ENCODE peak calls at places on chromosomes 2 and 18, in four cellular contexts. K is fibroblast of pulmonary artery, N is stromal cell of bone marrow, X is H9. Q is an unnamed sample.

GRCh38 chr2:201500534-201500933 is 49.0 kb downstream of the STRADB start:
- DNase-seq in X (no peak), N (peak; percentile 11), K (peak; percentile 25), Q (no peak)

GRCh38 chr2:113124181-113124961 is 3.0 kb upstream of the IL1RN start:
- DNase-seq in K (peak; percentile 39), N (no peak), X (no peak), Q (no peak)

GRCh38 chr2:84838434-84839145 is 42.3 kb downstream of the TRABD2A start:
- DNase-seq in K (no peak), X (no peak), N (no peak), Q (no peak)

GRCh38 chr2:202432776-202433175 is 56.6 kb downstream of the BMPR2 start:
- DNase-seq in N (no peak), K (no peak), X (no peak), Q (no peak)

GRCh38 chr2:170396799-170397459 is 219.0 kb downstream of the MYO3B start:
- DNase-seq in N (no peak), X (no peak), K (peak; percentile 20), Q (no peak)

GRCh38 chr2:240629419-240629967 is 4.2 kb downstream of the GPR35 start:
- DNase-seq in N (no peak), K (no peak), X (peak; percentile 15), Q (no peak)

GRCh38 chr2:237692601-237693079 is 65.3 kb downstream of the LRRFIP1 start:
- DNase-seq in K (no peak), X (peak; percentile 51), N (no peak), Q (no peak)

GRCh38 chr18:34222396-34223163 is 2.1 kb downstream of the NOL4 start:
- DNase-seq in X (peak; percentile 80), N (no peak), K (no peak), Q (no peak)

GRCh38 chr2:64860321-64860751 is 128.9 kb upstream of the SLC1A4 start:
- DNase-seq in K (no peak), N (no peak), X (no peak), Q (no peak)

GRCh38 chr18:39167990-39168389 is 1602.4 kb upstream of the CELF4 start:
- DNase-seq in X (no peak), N (no peak), K (no peak), Q (no peak)

GRCh38 chr2:224883172-224883516 is 159.1 kb downstream of the DOCK10 start:
- DNase-seq in X (no peak), N (no peak), K (no peak), Q (no peak)

Q was measured in glomerular endothelial cell.